ENCODE peak calls at places on chromosomes 4 and X, in five cellular contexts. J is GM23338; W is colonic mucosa; P is CD8-positive, alpha-beta T cell; Y is prostate gland. Z is an unnamed sample. For H3K4me1, the result is how much of the 10 kb centered on the place peaks cover.

GRCh38 chr4:56701644-56702043 is 20.5 kb upstream of the HOPX start:
- DNase-seq in W (no peak), J (no peak), Y (no peak), P (no peak), Z (no peak)

GRCh38 chrX:139924069-139924695 is 8.7 kb downstream of the ATP11C start:
- DNase-seq in P (no peak), Y (no peak), J (no peak), W (no peak), Z (no peak)

GRCh38 chr4:87101543-87102199 is 118.7 kb downstream of the KLHL8 start:
- DNase-seq in Y (no peak), J (no peak), P (no peak), W (no peak), Z (no peak)

GRCh38 chrX:39752820-39753219 is 344.9 kb downstream of the BCOR start:
- DNase-seq in P (no peak), W (peak), J (no peak), Y (peak), Z (no peak)

GRCh38 chr4:31156221-31156620 is 436.1 kb downstream of the PCDH7 start:
- DNase-seq in Y (no peak), W (no peak), J (no peak), P (no peak), Z (no peak)

GRCh38 chrX:17038681-17039161 is 92.3 kb downstream of the REPS2 start:
- DNase-seq in Y (no peak), P (no peak), W (no peak), J (no peak), Z (no peak)

GRCh38 chr4:8651661-8652180 is 59.2 kb downstream of the CPZ start:
- DNase-seq in P (no peak), Y (no peak), J (no peak), W (no peak), Z (no peak)

GRCh38 chr4:89492476-89493110 is 185.0 kb upstream of the GPRIN3 start:
- DNase-seq in W (no peak), P (no peak), J (no peak), Y (no peak), Z (no peak)

GRCh38 chrX:69179380-69179911 is 14.2 kb upstream of the PJA1 start:
- DNase-seq in J (peak), P (no peak), Y (no peak), W (no peak), Z (no peak)

GRCh38 chrX:53193093-53193492 is 31.9 kb downstream of the KDM5C start:
- DNase-seq in P (no peak), J (no peak), W (no peak), Y (no peak), Z (no peak)

DNA sequence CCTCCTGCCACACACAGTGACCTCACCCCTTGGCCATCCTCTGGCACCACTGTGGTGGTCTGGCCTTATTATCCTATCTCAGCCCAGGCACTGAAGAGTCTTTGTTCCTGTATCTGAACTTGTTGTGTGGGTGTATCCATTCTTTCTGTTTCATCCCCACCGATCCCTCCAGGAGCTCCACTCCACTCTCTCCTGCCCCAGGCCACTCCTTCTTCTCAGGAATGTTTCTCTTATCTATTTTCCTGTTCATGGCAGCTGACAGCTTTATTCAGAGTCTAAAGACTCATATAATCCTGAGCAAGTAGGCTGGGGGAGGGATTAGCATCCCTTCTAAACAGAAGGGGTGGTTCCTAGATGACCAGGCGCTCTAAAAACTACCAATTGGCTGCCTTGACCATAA is 150.0 kb downstream of the ANAPC10 start:
- DNase-seq in W (no peak), P (no peak), Y (no peak), J (peak), Z (no peak)
- H3K4me3 ChIP-seq in W (no peak), P (no peak), Y (no peak), J (no peak), Z (no peak)

GRCh38 chrX:148700021-148700420 is 199.6 kb downstream of the AFF2 start:
- DNase-seq in P (no peak), J (no peak), W (no peak), Y (no peak), Z (no peak)
- H3K4me1 ChIP-seq in P (under half), J (under half), W (under half), Y (under half), Z (under half)

GRCh38 chrX:11768039-11768438 is 10.0 kb downstream of the MSL3 start:
- DNase-seq in Y (no peak), P (no peak), J (no peak), W (no peak), Z (no peak)
- H3K4me3 ChIP-seq in Y (no peak), P (no peak), J (no peak), W (no peak), Z (no peak)

GRCh38 chr4:147732516-147733193 is 767 bp downstream of the ARHGAP10 start:
- DNase-seq in W (peak), J (peak), P (peak), Y (no peak), Z (peak)

GRCh38 chr4:147734496-147734895 is 2.6 kb downstream of the ARHGAP10 start:
- DNase-seq in P (no peak), Y (no peak), J (no peak), W (no peak), Z (no peak)

GRCh38 chr4:147731611-147732515 is at the start of gene ARHGAP10:
- DNase-seq in P (peak), Y (peak), W (peak), J (peak), Z (peak)

GRCh38 chr4:147735413-147736301 is 3.8 kb downstream of the ARHGAP10 start:
- DNase-seq in Y (no peak), J (no peak), W (no peak), P (no peak), Z (no peak)

DNA sequence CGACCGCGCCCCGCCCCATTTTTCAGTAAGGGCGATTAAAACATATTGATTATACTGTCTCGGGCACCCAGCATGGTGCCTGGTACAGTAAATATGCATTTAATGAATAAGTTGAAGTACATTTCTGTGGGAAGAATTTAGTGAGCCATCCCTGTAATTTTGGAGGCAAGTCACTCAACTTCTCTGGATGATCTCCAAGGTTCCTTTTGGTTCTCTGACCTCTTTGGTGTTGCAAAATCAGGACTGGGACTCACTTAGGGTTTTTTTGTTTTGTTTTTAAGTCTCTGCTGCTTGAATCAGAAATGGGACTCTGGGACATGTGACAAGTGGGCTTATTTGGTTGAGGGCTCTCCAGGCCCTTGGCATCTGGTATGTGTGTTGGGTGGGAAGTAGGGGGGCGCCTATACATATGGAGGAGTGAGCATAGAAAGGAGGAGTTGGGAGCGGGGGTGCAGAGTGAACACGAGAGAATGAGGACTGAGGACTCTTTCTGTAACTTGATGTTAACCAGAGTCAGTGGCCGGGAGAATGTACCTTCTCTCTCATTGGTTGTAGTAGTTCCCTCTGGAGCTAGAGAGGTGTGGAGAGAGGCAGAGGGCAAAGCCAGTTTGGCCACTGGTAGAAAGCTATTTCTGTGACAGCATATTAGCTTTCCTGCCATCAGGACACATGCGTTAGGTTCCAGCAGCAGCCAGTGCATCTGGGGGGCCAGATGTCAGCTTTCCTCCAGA is 1.9 kb downstream of the ARHGAP10 start:
- DNase-seq in J (no peak), W (no peak), Y (no peak), P (no peak), Z (no peak)
- H3K4me1 ChIP-seq in J (under half), W (under half), Y (under half), P (under half), Z (under half)

DNA sequence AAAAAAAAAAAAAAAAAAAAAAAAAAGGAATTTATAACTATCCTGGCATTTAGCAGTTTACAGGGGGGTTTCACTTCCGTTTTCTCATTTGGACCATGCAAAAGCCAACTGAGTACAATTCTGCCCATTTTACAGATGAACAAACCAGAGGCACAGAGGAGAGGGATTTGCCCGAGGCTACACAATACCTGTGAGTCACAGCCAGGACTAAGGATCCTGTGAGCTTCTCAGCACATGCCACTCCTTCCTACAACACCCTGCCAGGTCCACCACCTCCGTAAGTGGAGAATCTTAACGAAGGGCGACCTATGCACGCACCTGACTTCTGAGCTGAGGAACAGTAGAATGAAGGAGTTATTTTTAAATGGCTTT is 75.4 kb upstream of the USP9X start:
- DNase-seq in Y (no peak), J (no peak), W (no peak), P (no peak), Z (no peak)
- H3K4me3 ChIP-seq in Y (peak), J (no peak), W (no peak), P (peak), Z (peak)

DNA sequence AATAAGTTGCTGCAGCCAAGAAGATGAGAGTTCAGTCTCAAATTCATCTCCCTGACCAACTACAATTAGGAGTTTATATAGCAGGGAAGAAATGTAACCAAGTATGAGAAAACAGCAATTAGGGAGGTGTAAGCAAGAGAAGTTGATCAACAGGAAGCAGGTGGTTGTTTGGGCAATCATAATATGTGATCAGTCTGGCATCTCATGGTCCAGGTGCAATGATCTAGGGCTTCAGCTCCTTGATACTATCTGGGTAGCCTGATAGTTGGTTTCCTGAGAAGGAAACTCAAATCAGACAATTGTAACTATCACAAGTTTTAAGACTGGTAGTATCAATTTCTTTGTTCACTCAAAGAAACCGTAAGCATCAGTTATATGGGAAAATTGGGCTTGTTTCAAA is 1574.3 kb upstream of the PABPC4L start:
- DNase-seq in W (no peak), J (no peak), P (no peak), Y (no peak), Z (no peak)
- H3K4me1 ChIP-seq in W (under half), J (under half), P (under half), Y (under half), Z (under half)

GRCh38 chr4:39181520-39181904 is 817 bp upstream of the WDR19 start:
- DNase-seq in P (no peak), J (no peak), Y (no peak), W (no peak), Z (no peak)
- H3K4me3 ChIP-seq in P (no peak), J (peak), Y (peak), W (peak), Z (peak)

Z was measured in CD8-positive, alpha-beta memory T cell.